ENCODE peak calls at places on chromosomes 1 and 21, in eight cellular contexts. Q is mammary epithelial cell, W is HFFc6, Y is osteocyte, J is GM12865, K is GM13977, E is uterus, P is glutamatergic neuron. G is an unnamed sample.

GRCh38 chr1:234990874-234991801 is 137.5 kb downstream of the TOMM20 start:
- DNase-seq in Q (no peak), W (no peak), Y (no peak), J (no peak), K (no peak), E (no peak), P (no peak), G (no peak)

GRCh38 chr1:2859219-2859880 is 57.9 kb upstream of the TTC34 start:
- DNase-seq in Q (no peak), W (no peak), Y (no peak), J (no peak), K (no peak), E (no peak), P (no peak), G (no peak)

GRCh38 chr1:97332716-97333115 is 588.1 kb downstream of the DPYD start:
- DNase-seq in Q (peak; percentile 19), W (peak; percentile 35), Y (no peak), J (no peak), K (no peak), E (no peak), P (no peak), G (no peak)

GRCh38 chr21:39593522-39593921 is 19.2 kb upstream of the B3GALT5 start:
- DNase-seq in Q (no peak), W (no peak), Y (no peak), J (no peak), K (no peak), E (no peak), P (no peak), G (no peak)

GRCh38 chr1:226217273-226217672 is 6.2 kb upstream of the MIXL1 start:
- DNase-seq in Q (no peak), W (no peak), Y (no peak), J (no peak), K (no peak), E (no peak), P (no peak), G (no peak)

GRCh38 chr1:94832446-94832845 is 12.3 kb downstream of the SLC44A3 start:
- DNase-seq in Q (peak; percentile 48), W (no peak), Y (no peak), J (no peak), K (no peak), E (no peak), P (no peak), G (no peak)

GRCh38 chr1:66533804-66534745 is at the start of gene SGIP1:
- DNase-seq in Q (no peak), W (peak; percentile 64), Y (peak; percentile 87), J (peak; percentile 21), K (peak; percentile 35), E (peak; percentile 64), P (peak; percentile 77), G (peak; percentile 28)

GRCh38 chr1:151282883-151283725 is 1.0 kb downstream of the ZNF687 start:
- DNase-seq in Q (peak; percentile 35), W (no peak), Y (no peak), J (peak; percentile 57), K (peak; percentile 56), E (peak; percentile 42), P (peak; percentile 59), G (peak; percentile 59)

GRCh38 chr1:2499986-2500596 is 24.0 kb downstream of the PLCH2 start:
- DNase-seq in Q (no peak), W (no peak), Y (no peak), J (no peak), K (no peak), E (no peak), P (no peak), G (no peak)

GRCh38 chr1:186183970-186184628 is 191.0 kb downstream of the TPR start:
- DNase-seq in Q (no peak), W (peak; percentile 28), Y (no peak), J (peak; percentile 31), K (peak; percentile 6), E (no peak), P (no peak), G (peak; percentile 5)

DNA sequence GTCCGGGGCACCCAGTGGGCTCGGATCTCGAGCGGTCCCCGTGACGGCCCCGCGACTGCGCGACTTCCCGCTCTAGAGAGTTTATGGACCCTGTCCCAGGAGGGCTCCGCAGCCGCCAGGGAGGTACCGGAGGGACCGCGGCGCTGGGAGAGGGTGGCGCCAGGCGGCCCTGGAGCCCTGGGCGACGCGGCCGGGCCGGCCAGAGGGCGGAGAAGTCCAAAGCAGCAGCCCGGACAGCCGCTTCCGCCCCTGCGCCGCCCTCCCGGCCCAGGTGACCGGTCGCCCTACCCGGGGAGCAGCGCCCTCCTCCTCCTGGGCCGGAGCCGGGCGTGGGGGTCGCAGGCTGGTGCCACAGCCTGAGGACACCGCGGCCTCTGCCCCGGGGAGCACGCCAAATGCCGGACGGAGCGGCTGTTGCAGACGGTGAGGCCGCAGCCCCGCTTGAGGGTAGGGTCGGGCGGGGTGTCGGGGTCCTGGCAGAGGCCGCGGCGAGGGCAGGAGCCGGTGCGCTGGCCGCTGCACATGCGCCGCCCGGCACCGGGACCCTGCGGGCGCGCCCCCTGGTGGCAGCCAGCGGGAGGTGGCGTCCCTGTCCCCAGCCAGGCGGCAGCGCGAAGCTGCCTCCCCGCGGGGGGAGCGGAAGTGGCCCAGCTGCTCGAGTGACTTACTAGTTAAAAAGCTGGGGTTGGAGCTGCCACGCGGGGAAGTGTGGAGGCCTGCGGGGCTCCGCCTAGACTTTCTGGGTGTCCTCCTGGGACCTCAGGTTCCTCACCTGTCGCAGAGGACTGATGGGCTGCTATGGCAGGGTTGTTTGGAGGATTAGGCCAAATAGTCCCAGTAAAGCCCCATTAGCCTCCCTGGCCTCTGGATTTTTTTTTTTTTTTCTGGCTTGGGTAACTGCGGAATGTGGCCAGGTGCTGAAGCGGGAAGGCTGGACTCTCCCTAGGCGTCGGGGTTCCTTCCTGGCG is 20.9 kb upstream of the ZNF678 start:
- DNase-seq in Q (peak; percentile 65), W (peak; percentile 79), Y (peak; percentile 94), J (peak; percentile 92), K (peak; percentile 93), E (peak; percentile 83), P (peak; percentile 93), G (peak; percentile 94)
- TF ChIP-seq CTCF in Q (peak; percentile 76), W (peak; percentile 99), Y (peak; percentile 99), J (peak; percentile 90), K (peak; percentile 98), E (peak; percentile 95), P (peak; percentile 100), G (peak; percentile 92)

GRCh38 chr1:231241751-231242150 is 739 bp downstream of the GNPAT start:
- DNase-seq in Q (peak; percentile 26), W (no peak), Y (no peak), J (peak; percentile 8), K (peak; percentile 46), E (no peak), P (no peak), G (peak; percentile 45)
- TF ChIP-seq CTCF in Q (no peak), W (no peak), Y (no peak), J (no peak), K (peak; percentile 16), E (no peak), P (no peak), G (no peak)

GRCh38 chr1:30627206-30627605 is 96.2 kb downstream of the MATN1 start:
- DNase-seq in Q (no peak), W (no peak), Y (no peak), J (no peak), K (no peak), E (no peak), P (no peak), G (no peak)

GRCh38 chr1:30629501-30629900 is 93.9 kb downstream of the MATN1 start:
- DNase-seq in Q (no peak), W (no peak), Y (no peak), J (no peak), K (no peak), E (no peak), P (no peak), G (no peak)

GRCh38 chr1:30631700-30632099 is 91.7 kb downstream of the MATN1 start:
- DNase-seq in Q (no peak), W (no peak), Y (no peak), J (no peak), K (no peak), E (no peak), P (no peak), G (no peak)

GRCh38 chr1:30623431-30623830 is 100.0 kb downstream of the MATN1 start:
- DNase-seq in Q (no peak), W (no peak), Y (no peak), J (no peak), K (no peak), E (no peak), P (no peak), G (no peak)

GRCh38 chr1:30627994-30628393 is 95.4 kb downstream of the MATN1 start:
- DNase-seq in Q (no peak), W (no peak), Y (no peak), J (no peak), K (no peak), E (no peak), P (no peak), G (no peak)
- TF ChIP-seq CTCF in Q (no peak), W (no peak), Y (no peak), J (no peak), K (no peak), E (no peak), P (no peak), G (no peak)

DNA sequence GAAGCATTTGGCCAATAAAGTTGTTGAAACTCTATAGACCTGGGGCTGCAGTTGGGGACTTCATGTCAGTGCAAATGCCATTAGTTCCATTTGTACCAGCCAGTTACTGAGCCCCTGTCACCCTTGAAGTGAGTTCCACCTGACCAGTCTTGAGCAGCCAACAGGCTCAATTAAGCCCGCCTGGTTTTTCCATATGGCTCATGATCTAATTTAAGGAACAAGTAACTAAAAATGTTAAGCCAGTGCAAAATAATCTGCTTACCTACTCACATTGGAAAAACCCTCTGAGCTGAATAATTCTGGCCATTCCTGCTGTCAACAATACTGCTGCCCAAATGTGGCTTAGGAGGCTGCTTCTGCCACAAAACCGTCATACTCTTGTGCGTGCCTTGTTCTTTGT is 21.6 kb downstream of the NSUN4 start:
- DNase-seq in Q (no peak), W (no peak), Y (no peak), J (no peak), K (no peak), E (no peak), P (no peak), G (no peak)
- TF ChIP-seq CTCF in Q (no peak), W (no peak), Y (no peak), J (no peak), K (no peak), E (no peak), P (no peak), G (no peak)

GRCh38 chr1:168631671-168632400 is 55.4 kb downstream of the XCL1 start:
- DNase-seq in Q (no peak), W (no peak), Y (no peak), J (no peak), K (no peak), E (no peak), P (no peak), G (no peak)
- TF ChIP-seq CTCF in Q (no peak), W (no peak), Y (no peak), J (no peak), K (no peak), E (no peak), P (no peak), G (no peak)

GRCh38 chr1:156480015-156480368 is 20.6 kb downstream of the MEF2D start:
- DNase-seq in Q (no peak), W (no peak), Y (no peak), J (no peak), K (no peak), E (no peak), P (no peak), G (no peak)
- TF ChIP-seq CTCF in Q (peak; percentile 23), W (no peak), Y (no peak), J (peak; percentile 8), K (peak; percentile 24), E (no peak), P (no peak), G (no peak)